ENCODE peak calls at places on chromosomes 4 and X, in six cellular contexts. V is Calu3; Q is DMS153; T is CD4-positive, alpha-beta T cell; H is head of caudate nucleus; Z is mesendoderm. G is an unnamed sample.

GRCh38 chrX:132718411-132718810 is 229.6 kb upstream of the MBNL3 start:
- DNase-seq in Z (no peak), Q (peak), H (no peak), T (no peak), V (no peak), G (no peak)

GRCh38 chr4:73978886-73979285 is 2.9 kb downstream of the PF4 start:
- DNase-seq in H (no peak), Z (no peak), V (no peak), Q (no peak), T (no peak), G (no peak)

GRCh38 chrX:153646620-153647373 is at the start of gene DUSP9:
- DNase-seq in T (no peak), H (no peak), V (peak), Q (peak), Z (peak), G (peak)

GRCh38 chr4:169440446-169440845 is 169.7 kb upstream of the SH3RF1 start:
- DNase-seq in H (peak), Q (no peak), V (no peak), Z (no peak), T (no peak), G (no peak)

GRCh38 chr4:76984127-76984526 is 34.6 kb downstream of the SEPTIN11 start:
- DNase-seq in Z (peak), H (no peak), V (no peak), Q (no peak), T (no peak), G (no peak)

GRCh38 chrX:106243376-106243775 is 75.3 kb downstream of the PWWP3B start:
- DNase-seq in Q (no peak), T (no peak), H (no peak), V (no peak), Z (no peak), G (no peak)

GRCh38 chr4:94642561-94642866 is 115.2 kb upstream of the BMPR1B start:
- DNase-seq in H (no peak), V (peak), T (no peak), Z (no peak), Q (no peak), G (no peak)

GRCh38 chr4:29081230-29081955 is 1638.8 kb upstream of the PCDH7 start:
- DNase-seq in V (no peak), Z (no peak), T (no peak), Q (no peak), H (no peak), G (peak)

GRCh38 chrX:43808231-43808630 is 74.0 kb downstream of the MAOB start:
- DNase-seq in T (no peak), Z (no peak), Q (no peak), H (no peak), V (no peak), G (no peak)

GRCh38 chr4:56308384-56308783 is 78.9 kb downstream of the AASDH start:
- DNase-seq in Z (no peak), V (no peak), H (no peak), Q (no peak), T (no peak), G (no peak)

GRCh38 chr4:140463610-140464009 is 34.5 kb downstream of the MGAT4D start:
- DNase-seq in Q (no peak), Z (no peak), H (no peak), T (no peak), V (no peak), G (no peak)

GRCh38 chr4:99856166-99856565 is 38.1 kb downstream of the LAMTOR3 start:
- DNase-seq in V (no peak), H (no peak), T (no peak), Z (peak), Q (no peak), G (no peak)

GRCh38 chr4:147175460-147176025 is 229.9 kb upstream of the TTC29 start:
- DNase-seq in Q (no peak), V (no peak), H (no peak), Z (peak), T (no peak), G (no peak)

GRCh38 chr4:82124365-82124764 is 249.4 kb downstream of the HNRNPD start:
- DNase-seq in Q (no peak), Z (peak), T (no peak), V (no peak), H (no peak), G (no peak)

GRCh38 chr4:151324124-151324448 is 1.3 kb downstream of the SH3D19 start:
- DNase-seq in T (no peak), V (no peak), Z (no peak), Q (no peak), H (no peak), G (no peak)

G was measured in SK-N-DZ.